ENCODE peak calls at places on chromosomes 4 and X, in nine cellular contexts. Z is HAP-1; R is NAMALWA; K is brain microvascular endothelial cell; N is T-helper 2 cell; V is NCI-H146; L is EL; A is WERI-Rb-1; C is stimulated activated CD8-positive, alpha-beta memory T cell treated with anti-CD3 and anti-CD28 coated beads, Interleukin-7, amount 100 ng/mL, for 1 hour. J is an unnamed sample.

GRCh38 chr4:100746141-100746540 is 228.3 kb upstream of the EMCN start:
- DNase-seq in A (no peak), C (no peak), Z (no peak), K (no peak), V (no peak), R (no peak), L (no peak), N (no peak), J (no peak)

GRCh38 chr4:92535599-92535998 is 231.8 kb downstream of the GRID2 start:
- DNase-seq in N (no peak), C (no peak), R (no peak), L (no peak), A (no peak), V (no peak), K (no peak), Z (no peak), J (no peak)

GRCh38 chr4:1793496-1793840 is 375 bp downstream of the FGFR3 start:
- DNase-seq in A (peak; percentile 58), L (peak; percentile 37), Z (peak; percentile 71), V (no peak), K (no peak), C (peak; percentile 8), R (no peak), N (no peak), J (no peak)

GRCh38 chr4:70903282-70903603 is 1.1 kb downstream of the MOB1B start:
- DNase-seq in L (peak; percentile 38), R (no peak), A (no peak), V (no peak), Z (no peak), K (no peak), N (no peak), C (no peak), J (no peak)

GRCh38 chr4:135250040-135250439 is 1048.5 kb upstream of the PABPC4L start:
- DNase-seq in A (no peak), C (no peak), V (no peak), R (no peak), Z (no peak), L (no peak), K (no peak), N (no peak), J (no peak)

GRCh38 chr4:73405138-73405537 is 1.1 kb downstream of the ALB start:
- DNase-seq in A (no peak), R (no peak), Z (no peak), L (no peak), K (no peak), N (no peak), C (no peak), V (no peak), J (no peak)

GRCh38 chr4:118995693-118996391 is 107.2 kb downstream of the SYNPO2 start:
- DNase-seq in L (no peak), Z (no peak), K (no peak), V (no peak), A (no peak), N (no peak), R (no peak), C (no peak), J (no peak)

GRCh38 chr4:5973033-5973432 is 45.2 kb downstream of the C4orf50 start:
- DNase-seq in R (no peak), A (peak; percentile 2), V (no peak), C (no peak), K (no peak), N (no peak), Z (no peak), L (no peak), J (no peak)

GRCh38 chr4:153115322-153116100 is 88.7 kb upstream of the TRIM2 start:
- DNase-seq in R (peak; percentile 76), K (peak; percentile 66), V (no peak), N (peak; percentile 49), Z (no peak), A (no peak), L (peak; percentile 82), C (peak; percentile 48), J (no peak)

GRCh38 chrX:53186363-53186762 is 38.6 kb downstream of the KDM5C start:
- DNase-seq in R (no peak), K (peak; percentile 31), L (peak; percentile 37), C (no peak), V (no peak), A (no peak), N (no peak), Z (no peak), J (no peak)

GRCh38 chr4:155787113-155787710 is 28.4 kb downstream of the GUCY1B1 start:
- DNase-seq in L (peak; percentile 49), K (peak; percentile 64), Z (peak; percentile 31), N (no peak), V (peak; percentile 20), A (peak; percentile 25), C (no peak), R (peak; percentile 66), J (peak; percentile 7)

GRCh38 chr4:55634417-55635128 is 1.5 kb downstream of the NMU start:
- DNase-seq in L (no peak), K (no peak), V (no peak), C (no peak), A (no peak), N (no peak), R (peak; percentile 28), Z (no peak), J (no peak)

GRCh38 chr4:82706349-82707000 is 92.1 kb downstream of the SCD5 start:
- DNase-seq in V (no peak), L (no peak), N (no peak), C (no peak), K (no peak), Z (no peak), A (no peak), R (no peak), J (no peak)

GRCh38 chrX:22686138-22686541 is 313.6 kb upstream of the DDX53 start:
- DNase-seq in C (no peak), R (peak; percentile 90), L (peak; percentile 31), Z (no peak), N (no peak), V (peak; percentile 93), A (no peak), K (peak; percentile 56), J (no peak)

GRCh38 chrX:152821145-152821765 is 9.3 kb downstream of the CETN2 start:
- DNase-seq in C (no peak), V (peak; percentile 32), Z (peak; percentile 80), N (no peak), L (peak; percentile 31), A (peak; percentile 72), K (peak; percentile 15), R (peak; percentile 40), J (no peak)

GRCh38 chr4:44760142-44760898 is 34.0 kb upstream of the GNPDA2 start:
- DNase-seq in V (peak; percentile 49), N (no peak), A (peak; percentile 12), C (no peak), R (peak; percentile 68), Z (peak; percentile 25), K (peak; percentile 7), L (peak; percentile 40), J (no peak)

GRCh38 chr4:161841759-161842158 is 322.0 kb downstream of the FSTL5 start:
- DNase-seq in V (peak; percentile 8), L (no peak), N (no peak), K (no peak), A (peak; percentile 50), Z (no peak), R (no peak), C (no peak), J (peak; percentile 74)

GRCh38 chr4:119615068-119615744 is 13.4 kb downstream of the PDE5A start:
- DNase-seq in K (no peak), V (no peak), R (no peak), C (no peak), Z (no peak), N (no peak), A (no peak), L (no peak), J (no peak)

GRCh38 chr4:967113-968104 is 6.0 kb downstream of the DGKQ start:
- DNase-seq in R (no peak), Z (no peak), V (no peak), N (no peak), K (no peak), L (no peak), A (no peak), C (no peak), J (no peak)

GRCh38 chrX:11367609-11368430 is 74.6 kb downstream of the AMELX start:
- DNase-seq in A (no peak), R (no peak), Z (no peak), C (no peak), N (no peak), V (no peak), L (peak; percentile 42), K (peak; percentile 15), J (no peak)

GRCh38 chr4:95929448-95930064 is 89.7 kb downstream of the PDHA2 start:
- DNase-seq in V (no peak), L (no peak), A (no peak), N (no peak), K (no peak), Z (no peak), C (no peak), R (no peak), J (no peak)

GRCh38 chrX:8726031-8726652 is 5.8 kb downstream of the ANOS1 start:
- DNase-seq in V (peak; percentile 66), Z (no peak), R (no peak), L (peak; percentile 54), N (no peak), A (no peak), K (no peak), C (no peak), J (no peak)

GRCh38 chrX:119496521-119496829 is 28.2 kb downstream of the SLC25A5 start:
- DNase-seq in C (no peak), R (no peak), A (no peak), L (no peak), K (no peak), N (no peak), Z (no peak), V (no peak), J (no peak)

GRCh38 chrX:152640039-152640818 is 2.5 kb downstream of the GABRQ start:
- DNase-seq in V (no peak), K (peak; percentile 23), R (no peak), A (peak; percentile 90), Z (no peak), C (no peak), L (no peak), N (no peak), J (no peak)